ENCODE peak calls at places on chromosomes 3 and 15, in seven cellular contexts. One of them, this sample, is unnamed.

GRCh38 chr3:15153103-15153502 is 52.9 kb upstream of the CAPN7 start:
- DNase-seq in BJ: no peak
- DNase-seq in B cell: no peak
- DNase-seq in glutamatergic neuron: no peak
- DNase-seq in RWPE1: no peak
- DNase-seq in bronchial epithelial cell: no peak
- DNase-seq in kidney: no peak
- DNase-seq in this sample: no peak

GRCh38 chr3:185280572-185281365 is 26.9 kb upstream of the EHHADH start:
- DNase-seq in BJ: no peak
- DNase-seq in B cell: no peak
- DNase-seq in glutamatergic neuron: no peak
- DNase-seq in RWPE1: peak; percentile 60
- DNase-seq in bronchial epithelial cell: peak; percentile 68
- DNase-seq in kidney: no peak
- DNase-seq in this sample: no peak

GRCh38 chr3:155739154-155739553 is 5.7 kb downstream of the PLCH1 start:
- DNase-seq in BJ: no peak
- DNase-seq in B cell: no peak
- DNase-seq in glutamatergic neuron: no peak
- DNase-seq in RWPE1: no peak
- DNase-seq in bronchial epithelial cell: no peak
- DNase-seq in kidney: no peak
- DNase-seq in this sample: no peak

GRCh38 chr3:145191543-145191942 is 969.4 kb downstream of the PLOD2 start:
- DNase-seq in BJ: no peak
- DNase-seq in B cell: no peak
- DNase-seq in glutamatergic neuron: no peak
- DNase-seq in RWPE1: no peak
- DNase-seq in bronchial epithelial cell: peak; percentile 62
- DNase-seq in kidney: no peak
- DNase-seq in this sample: no peak

GRCh38 chr3:129182390-129183180 is 1.1 kb downstream of the CNBP start:
- DNase-seq in BJ: no peak
- DNase-seq in B cell: peak; percentile 40
- DNase-seq in glutamatergic neuron: no peak
- DNase-seq in RWPE1: peak; percentile 24
- DNase-seq in bronchial epithelial cell: peak; percentile 51
- DNase-seq in kidney: no peak
- DNase-seq in this sample: no peak

GRCh38 chr3:45064512-45065372 is 38.6 kb downstream of the CLEC3B start:
- DNase-seq in BJ: peak; percentile 41
- DNase-seq in B cell: no peak
- DNase-seq in glutamatergic neuron: no peak
- DNase-seq in RWPE1: no peak
- DNase-seq in bronchial epithelial cell: peak; percentile 89
- DNase-seq in kidney: no peak
- DNase-seq in this sample: no peak

GRCh38 chr15:27730878-27731277 is 368.2 kb downstream of the OCA2 start:
- DNase-seq in BJ: no peak
- DNase-seq in B cell: no peak
- DNase-seq in glutamatergic neuron: no peak
- DNase-seq in RWPE1: no peak
- DNase-seq in bronchial epithelial cell: peak; percentile 32
- DNase-seq in kidney: no peak
- DNase-seq in this sample: no peak

GRCh38 chr3:127735767-127736693 is 63.3 kb downstream of the ABTB1 start:
- DNase-seq in BJ: no peak
- DNase-seq in B cell: peak; percentile 60
- DNase-seq in glutamatergic neuron: no peak
- DNase-seq in RWPE1: peak; percentile 46
- DNase-seq in bronchial epithelial cell: peak; percentile 65
- DNase-seq in kidney: peak; percentile 88
- DNase-seq in this sample: no peak

GRCh38 chr3:74692-75243 is 121.8 kb upstream of the CHL1 start:
- DNase-seq in BJ: no peak
- DNase-seq in B cell: no peak
- DNase-seq in glutamatergic neuron: no peak
- DNase-seq in RWPE1: no peak
- DNase-seq in bronchial epithelial cell: no peak
- DNase-seq in kidney: no peak
- DNase-seq in this sample: no peak

GRCh38 chr3:66177026-66177425 is 43.8 kb upstream of the SLC25A26 start:
- DNase-seq in BJ: no peak
- DNase-seq in B cell: no peak
- DNase-seq in glutamatergic neuron: no peak
- DNase-seq in RWPE1: no peak
- DNase-seq in bronchial epithelial cell: no peak
- DNase-seq in kidney: no peak
- DNase-seq in this sample: no peak

GRCh38 chr15:74144153-74144775 is 13.9 kb downstream of the ISLR2 start:
- DNase-seq in BJ: no peak
- DNase-seq in B cell: no peak
- DNase-seq in glutamatergic neuron: no peak
- DNase-seq in RWPE1: no peak
- DNase-seq in bronchial epithelial cell: no peak
- DNase-seq in kidney: no peak
- DNase-seq in this sample: no peak

GRCh38 chr3:48863122-48863521 is 15.4 kb upstream of the PRKAR2A start:
- DNase-seq in BJ: no peak
- DNase-seq in B cell: no peak
- DNase-seq in glutamatergic neuron: no peak
- DNase-seq in RWPE1: no peak
- DNase-seq in bronchial epithelial cell: peak; percentile 70
- DNase-seq in kidney: no peak
- DNase-seq in this sample: peak; percentile 4

GRCh38 chr3:182028081-182028480 is 316.4 kb downstream of the SOX2 start:
- DNase-seq in BJ: no peak
- DNase-seq in B cell: no peak
- DNase-seq in glutamatergic neuron: no peak
- DNase-seq in RWPE1: no peak
- DNase-seq in bronchial epithelial cell: peak; percentile 12
- DNase-seq in kidney: no peak
- DNase-seq in this sample: no peak

GRCh38 chr15:41429003-41429890 is 12.4 kb downstream of the RTF1 start:
- DNase-seq in BJ: no peak
- DNase-seq in B cell: no peak
- DNase-seq in glutamatergic neuron: no peak
- DNase-seq in RWPE1: no peak
- DNase-seq in bronchial epithelial cell: no peak
- DNase-seq in kidney: no peak
- DNase-seq in this sample: peak; percentile 13

GRCh38 chr3:149579838-149580542 is 77.8 kb downstream of the WWTR1 start:
- DNase-seq in BJ: no peak
- DNase-seq in B cell: no peak
- DNase-seq in glutamatergic neuron: no peak
- DNase-seq in RWPE1: peak; percentile 81
- DNase-seq in bronchial epithelial cell: peak; percentile 98
- DNase-seq in kidney: no peak
- DNase-seq in this sample: no peak

GRCh38 chr3:195245531-195245951 is 25.4 kb downstream of the XXYLT1 start:
- DNase-seq in BJ: no peak
- DNase-seq in B cell: peak; percentile 19
- DNase-seq in glutamatergic neuron: no peak
- DNase-seq in RWPE1: no peak
- DNase-seq in bronchial epithelial cell: no peak
- DNase-seq in kidney: peak; percentile 35
- DNase-seq in this sample: no peak

GRCh38 chr3:110267304-110267703 is 804.3 kb upstream of the NECTIN3 start:
- DNase-seq in BJ: no peak
- DNase-seq in B cell: no peak
- DNase-seq in glutamatergic neuron: no peak
- DNase-seq in RWPE1: no peak
- DNase-seq in bronchial epithelial cell: no peak
- DNase-seq in kidney: no peak
- DNase-seq in this sample: no peak

GRCh38 chr3:44021646-44022594 is 219.8 kb upstream of the TOPAZ1 start:
- DNase-seq in BJ: no peak
- DNase-seq in B cell: no peak
- DNase-seq in glutamatergic neuron: peak; percentile 67
- DNase-seq in RWPE1: no peak
- DNase-seq in bronchial epithelial cell: no peak
- DNase-seq in kidney: no peak
- DNase-seq in this sample: no peak

GRCh38 chr15:39497759-39498565 is 82.9 kb upstream of the THBS1 start:
- DNase-seq in BJ: no peak
- DNase-seq in B cell: no peak
- DNase-seq in glutamatergic neuron: no peak
- DNase-seq in RWPE1: no peak
- DNase-seq in bronchial epithelial cell: peak; percentile 58
- DNase-seq in kidney: no peak
- DNase-seq in this sample: no peak

GRCh38 chr3:9690451-9691450 is 12.9 kb upstream of the CPNE9 start:
- DNase-seq in BJ: no peak
- DNase-seq in B cell: peak; percentile 80
- DNase-seq in glutamatergic neuron: no peak
- DNase-seq in RWPE1: no peak
- DNase-seq in bronchial epithelial cell: no peak
- DNase-seq in kidney: peak; percentile 54
- DNase-seq in this sample: no peak

GRCh38 chr15:25268166-25268565 is 170.7 kb downstream of the UBE3A start:
- DNase-seq in BJ: no peak
- DNase-seq in B cell: no peak
- DNase-seq in glutamatergic neuron: no peak
- DNase-seq in RWPE1: no peak
- DNase-seq in bronchial epithelial cell: peak; percentile 5
- DNase-seq in kidney: no peak
- DNase-seq in this sample: no peak
- TF ChIP-seq CTCF in BJ: no peak
- TF ChIP-seq CTCF in B cell: no peak
- TF ChIP-seq CTCF in glutamatergic neuron: no peak
- TF ChIP-seq CTCF in RWPE1: no peak
- TF ChIP-seq CTCF in bronchial epithelial cell: peak; percentile 16
- TF ChIP-seq CTCF in kidney: peak; percentile 22
- TF ChIP-seq CTCF in this sample: no peak

GRCh38 chr15:25342629-25343028 is 96.2 kb downstream of the UBE3A start:
- DNase-seq in BJ: no peak
- DNase-seq in B cell: no peak
- DNase-seq in glutamatergic neuron: peak; percentile 19
- DNase-seq in RWPE1: no peak
- DNase-seq in bronchial epithelial cell: no peak
- DNase-seq in kidney: no peak
- DNase-seq in this sample: no peak

GRCh38 chr15:25347707-25348106 is 91.1 kb downstream of the UBE3A start:
- DNase-seq in BJ: no peak
- DNase-seq in B cell: no peak
- DNase-seq in glutamatergic neuron: no peak
- DNase-seq in RWPE1: no peak
- DNase-seq in bronchial epithelial cell: no peak
- DNase-seq in kidney: no peak
- DNase-seq in this sample: no peak

GRCh38 chr15:25346371-25346770 is 92.5 kb downstream of the UBE3A start:
- DNase-seq in BJ: no peak
- DNase-seq in B cell: no peak
- DNase-seq in glutamatergic neuron: no peak
- DNase-seq in RWPE1: no peak
- DNase-seq in bronchial epithelial cell: no peak
- DNase-seq in kidney: no peak
- DNase-seq in this sample: no peak

DNA sequence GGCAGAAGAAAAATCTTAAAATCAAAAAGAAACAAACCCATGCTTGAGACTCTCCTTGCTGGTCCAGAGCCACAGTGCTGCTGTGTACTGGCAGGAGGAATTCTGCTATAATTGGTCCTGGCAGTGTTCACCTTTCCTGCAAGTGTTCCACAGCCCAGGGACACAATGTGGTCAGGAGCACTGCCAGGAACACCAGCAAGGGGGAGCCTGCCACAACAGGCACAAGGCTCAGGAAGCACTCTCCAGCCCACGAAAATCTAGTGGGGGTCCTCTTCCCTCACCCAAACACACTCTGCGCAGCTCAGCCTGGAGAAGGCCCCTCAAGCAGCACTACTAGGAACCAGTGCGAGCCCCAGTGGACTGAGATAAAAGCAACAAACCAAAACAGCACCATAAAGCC is 92.9 kb downstream of the UBE3A start:
- DNase-seq in BJ: no peak
- DNase-seq in B cell: no peak
- DNase-seq in glutamatergic neuron: peak; percentile 40
- DNase-seq in RWPE1: peak; percentile 19
- DNase-seq in bronchial epithelial cell: peak; percentile 13
- DNase-seq in kidney: no peak
- DNase-seq in this sample: no peak
- TF ChIP-seq CTCF in BJ: peak; percentile 29
- TF ChIP-seq CTCF in B cell: no peak
- TF ChIP-seq CTCF in glutamatergic neuron: no peak
- TF ChIP-seq CTCF in RWPE1: peak; percentile 30
- TF ChIP-seq CTCF in bronchial epithelial cell: peak; percentile 31
- TF ChIP-seq CTCF in kidney: no peak
- TF ChIP-seq CTCF in this sample: peak; percentile 45

GRCh38 chr3:39668420-39668819 is 141.0 kb upstream of the MYRIP start:
- DNase-seq in BJ: no peak
- DNase-seq in B cell: no peak
- DNase-seq in glutamatergic neuron: no peak
- DNase-seq in RWPE1: peak; percentile 17
- DNase-seq in bronchial epithelial cell: peak; percentile 59
- DNase-seq in kidney: no peak
- DNase-seq in this sample: no peak
- TF ChIP-seq CTCF in BJ: peak; percentile 74
- TF ChIP-seq CTCF in B cell: peak; percentile 48
- TF ChIP-seq CTCF in glutamatergic neuron: peak; percentile 79
- TF ChIP-seq CTCF in RWPE1: peak; percentile 32
- TF ChIP-seq CTCF in bronchial epithelial cell: peak; percentile 72
- TF ChIP-seq CTCF in kidney: peak; percentile 39
- TF ChIP-seq CTCF in this sample: peak; percentile 79

DNA sequence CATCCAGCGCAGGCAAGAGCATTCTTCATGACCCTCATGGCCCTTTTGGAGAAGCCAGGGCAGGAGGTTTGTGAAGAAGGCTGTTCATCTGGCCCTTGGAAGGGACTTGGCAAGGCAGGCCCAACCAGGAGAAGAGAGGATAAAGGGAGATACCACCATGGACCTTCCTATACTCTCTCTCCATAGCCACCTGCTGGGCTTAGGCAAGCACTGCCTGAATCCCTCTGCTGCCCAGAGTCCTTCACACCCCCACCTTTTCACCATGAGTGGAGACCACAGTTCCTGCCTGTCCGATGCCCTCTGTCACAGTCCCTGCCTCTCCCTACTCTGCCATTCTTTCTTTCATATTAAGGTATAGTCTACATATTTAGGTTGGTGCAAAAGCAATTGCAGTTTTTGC is 10.6 kb upstream of the SFMBT1 start:
- DNase-seq in BJ: no peak
- DNase-seq in B cell: no peak
- DNase-seq in glutamatergic neuron: no peak
- DNase-seq in RWPE1: no peak
- DNase-seq in bronchial epithelial cell: no peak
- DNase-seq in kidney: no peak
- DNase-seq in this sample: no peak
- TF ChIP-seq CTCF in BJ: peak; percentile 41
- TF ChIP-seq CTCF in B cell: no peak
- TF ChIP-seq CTCF in glutamatergic neuron: no peak
- TF ChIP-seq CTCF in RWPE1: no peak
- TF ChIP-seq CTCF in bronchial epithelial cell: peak; percentile 40
- TF ChIP-seq CTCF in kidney: peak; percentile 14
- TF ChIP-seq CTCF in this sample: peak; percentile 46

This sample was measured in chondrocyte.